ENCODE peak calls at places on chromosomes 16 and 17, in six cellular contexts. A, Z, P, N, O and R are unnamed samples.

GRCh38 chr16:50469744-50470301 is 78.4 kb upstream of the NKD1 start:
- DNase-seq in A (no peak), Z (no peak), P (no peak), N (no peak), O (no peak), R (no peak)

GRCh38 chr16:3986235-3986544 is 105.7 kb upstream of the CREBBP start:
- DNase-seq in A (no peak), Z (no peak), P (no peak), N (no peak), O (no peak), R (no peak)

GRCh38 chr17:80918731-80919130 is 72.9 kb upstream of the CHMP6 start:
- DNase-seq in A (no peak), Z (no peak), P (no peak), N (no peak), O (no peak), R (no peak)

GRCh38 chr16:89139907-89140361 is 31.6 kb upstream of the CDH15 start:
- DNase-seq in A (no peak), Z (no peak), P (no peak), N (no peak), O (no peak), R (peak)

GRCh38 chr16:72434159-72434558 is 262.2 kb upstream of the PMFBP1 start:
- DNase-seq in A (no peak), Z (no peak), P (no peak), N (no peak), O (peak), R (no peak)

GRCh38 chr16:56977256-56977655 is 12.1 kb upstream of the NLRC5 start:
- DNase-seq in A (no peak), Z (no peak), P (no peak), N (no peak), O (no peak), R (no peak)

GRCh38 chr16:67244387-67245188 is 2.7 kb downstream of the FHOD1 start:
- DNase-seq in A (peak), Z (peak), P (peak), N (peak), O (peak), R (peak)

GRCh38 chr17:72555052-72555451 is 434.2 kb downstream of the SOX9 start:
- DNase-seq in A (no peak), Z (no peak), P (no peak), N (no peak), O (no peak), R (peak)

GRCh38 chr16:88116121-88116900 is 165.1 kb downstream of the BANP start:
- DNase-seq in A (no peak), Z (no peak), P (no peak), N (no peak), O (no peak), R (no peak)

GRCh38 chr16:68356249-68356918 is 45.6 kb downstream of the PRMT7 start:
- DNase-seq in A (peak), Z (no peak), P (peak), N (peak), O (no peak), R (peak)